ENCODE peak calls at places on chromosomes 7 and 10, in five cellular contexts. Q is GM12878, V is HepG2, R is K562, A is SK-N-SH. K is an unnamed sample.

GRCh38 chr10:70596860-70597809 is 5.4 kb downstream of the PRF1 start:
- DNase-seq in V (peak; percentile 19), Q (no peak), A (peak; percentile 62), R (peak; percentile 55), K (no peak)

GRCh38 chr10:88999629-89000028 is 9.0 kb downstream of the FAS start:
- DNase-seq in V (no peak), R (no peak), Q (no peak), A (no peak), K (no peak)

GRCh38 chr7:23474829-23475578 is 4.7 kb upstream of the IGF2BP3 start:
- DNase-seq in Q (no peak), A (no peak), V (no peak), R (no peak), K (no peak)

GRCh38 chr7:127588019-127588696 is at the start of gene ARF5:
- DNase-seq in V (peak; percentile 60), R (peak; percentile 93), A (peak; percentile 100), Q (no peak), K (peak; percentile 92)

GRCh38 chr7:17434841-17435692 is 136.6 kb downstream of the AHR start:
- DNase-seq in A (no peak), R (no peak), V (no peak), Q (no peak), K (no peak)

GRCh38 chr7:44075296-44076075 is 6.8 kb downstream of the POLM start:
- DNase-seq in R (no peak), Q (no peak), A (no peak), V (no peak), K (no peak)

GRCh38 chr7:7702826-7703225 is 15.6 kb downstream of the RPA3 start:
- DNase-seq in R (no peak), Q (no peak), A (no peak), V (peak; percentile 8), K (no peak)

GRCh38 chr10:95987685-95988426 is 55.5 kb upstream of the CCNJ start:
- DNase-seq in V (no peak), A (no peak), R (no peak), Q (peak; percentile 45), K (no peak)

GRCh38 chr7:155506854-155507337 is 39.5 kb downstream of the CNPY1 start:
- DNase-seq in R (peak; percentile 18), Q (no peak), V (no peak), A (no peak), K (peak; percentile 84)

GRCh38 chr10:6230335-6230734 is 27.6 kb downstream of the PFKFB3 start:
- DNase-seq in A (peak; percentile 22), V (no peak), R (no peak), Q (no peak), K (no peak)

DNA sequence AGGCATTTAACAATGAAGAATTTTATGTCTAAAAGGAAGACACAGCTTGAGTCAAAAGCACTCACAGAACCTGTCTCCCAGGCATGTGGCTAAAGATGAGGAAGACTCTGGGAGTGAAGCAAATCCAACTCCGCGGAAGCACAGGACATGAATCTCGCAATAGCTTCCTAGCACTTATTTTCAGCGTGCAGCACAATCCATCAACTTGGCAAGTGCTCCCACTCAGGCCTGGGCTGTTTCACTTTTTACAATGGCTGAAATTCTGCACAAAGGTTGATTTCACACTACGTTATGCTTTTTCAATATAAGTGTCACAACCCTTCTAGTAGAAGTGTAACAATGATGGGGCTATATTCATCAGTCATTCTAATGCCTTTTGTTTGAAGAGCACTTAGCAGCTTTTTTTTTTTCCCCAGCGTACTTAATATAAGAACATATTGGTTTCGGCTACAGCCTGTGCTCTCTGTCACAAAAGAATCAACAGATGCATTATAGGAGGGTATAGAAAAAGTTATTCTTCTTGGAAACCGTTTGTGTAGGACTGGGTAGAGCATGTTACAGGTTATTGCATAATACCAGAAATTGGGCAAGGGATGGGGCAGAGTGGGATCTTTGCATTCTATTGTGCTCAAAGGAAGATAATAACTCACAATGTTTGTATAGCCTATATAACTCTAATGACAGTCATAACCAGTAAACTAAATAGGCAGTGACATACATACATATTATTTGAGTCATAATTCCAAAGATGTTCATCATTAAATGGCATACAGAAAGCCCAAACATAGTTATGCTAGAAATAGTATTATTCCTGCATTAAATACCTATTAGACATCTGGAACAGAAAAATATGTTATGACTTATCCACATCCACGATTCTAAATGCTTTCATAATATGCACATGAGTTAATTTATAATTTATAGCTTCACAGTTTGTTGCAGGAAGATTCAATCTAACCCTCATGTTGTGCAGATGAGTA is 179.9 kb downstream of the XPNPEP1 start:
- DNase-seq in R (no peak), V (no peak), Q (no peak), A (no peak), K (no peak)
- TF ChIP-seq FOXM1 in R (no peak), V (no peak), Q (no peak), A (no peak), K (no peak)

DNA sequence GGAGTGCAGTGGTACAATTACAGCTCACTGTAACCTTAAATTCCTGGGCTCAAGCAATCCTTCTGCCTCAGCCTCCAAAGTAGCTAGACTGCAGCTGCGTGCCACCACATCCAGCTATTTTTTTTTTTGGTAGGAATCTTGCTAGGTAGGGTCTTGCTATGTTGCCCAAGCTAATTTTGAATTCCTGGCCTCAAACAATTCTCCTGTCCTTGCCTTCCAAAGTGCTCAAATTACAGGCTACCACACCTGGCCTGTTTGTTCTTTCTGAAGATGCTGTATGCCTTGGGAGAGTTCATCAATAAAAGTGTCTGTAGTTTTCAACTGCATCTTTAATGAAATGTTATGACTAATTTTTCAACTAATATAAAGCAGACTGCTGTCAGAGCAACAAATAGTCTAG is 452 bp downstream of the SAMD9 start:
- DNase-seq in R (no peak), Q (no peak), A (no peak), V (no peak), K (no peak)
- TF ChIP-seq FOXM1 in R (no peak), Q (no peak), A (no peak), V (no peak), K (no peak)

GRCh38 chr10:93513091-93513490 is 16.7 kb downstream of the CEP55 start:
- DNase-seq in Q (no peak), A (no peak), R (no peak), V (no peak), K (no peak)

GRCh38 chr10:93509816-93510215 is 13.4 kb downstream of the CEP55 start:
- DNase-seq in A (no peak), V (no peak), R (no peak), Q (no peak), K (no peak)

GRCh38 chr10:93514496-93514895 is 18.1 kb downstream of the CEP55 start:
- DNase-seq in R (no peak), Q (no peak), V (no peak), A (no peak), K (no peak)

GRCh38 chr10:93515071-93515962 is 18.9 kb downstream of the CEP55 start:
- DNase-seq in V (no peak), R (no peak), A (no peak), Q (no peak), K (no peak)

GRCh38 chr10:93512565-93512964 is 16.2 kb downstream of the CEP55 start:
- DNase-seq in V (no peak), R (no peak), A (no peak), Q (no peak), K (no peak)
- TF ChIP-seq FOXM1 in V (no peak), R (no peak), A (no peak), Q (no peak), K (no peak)

DNA sequence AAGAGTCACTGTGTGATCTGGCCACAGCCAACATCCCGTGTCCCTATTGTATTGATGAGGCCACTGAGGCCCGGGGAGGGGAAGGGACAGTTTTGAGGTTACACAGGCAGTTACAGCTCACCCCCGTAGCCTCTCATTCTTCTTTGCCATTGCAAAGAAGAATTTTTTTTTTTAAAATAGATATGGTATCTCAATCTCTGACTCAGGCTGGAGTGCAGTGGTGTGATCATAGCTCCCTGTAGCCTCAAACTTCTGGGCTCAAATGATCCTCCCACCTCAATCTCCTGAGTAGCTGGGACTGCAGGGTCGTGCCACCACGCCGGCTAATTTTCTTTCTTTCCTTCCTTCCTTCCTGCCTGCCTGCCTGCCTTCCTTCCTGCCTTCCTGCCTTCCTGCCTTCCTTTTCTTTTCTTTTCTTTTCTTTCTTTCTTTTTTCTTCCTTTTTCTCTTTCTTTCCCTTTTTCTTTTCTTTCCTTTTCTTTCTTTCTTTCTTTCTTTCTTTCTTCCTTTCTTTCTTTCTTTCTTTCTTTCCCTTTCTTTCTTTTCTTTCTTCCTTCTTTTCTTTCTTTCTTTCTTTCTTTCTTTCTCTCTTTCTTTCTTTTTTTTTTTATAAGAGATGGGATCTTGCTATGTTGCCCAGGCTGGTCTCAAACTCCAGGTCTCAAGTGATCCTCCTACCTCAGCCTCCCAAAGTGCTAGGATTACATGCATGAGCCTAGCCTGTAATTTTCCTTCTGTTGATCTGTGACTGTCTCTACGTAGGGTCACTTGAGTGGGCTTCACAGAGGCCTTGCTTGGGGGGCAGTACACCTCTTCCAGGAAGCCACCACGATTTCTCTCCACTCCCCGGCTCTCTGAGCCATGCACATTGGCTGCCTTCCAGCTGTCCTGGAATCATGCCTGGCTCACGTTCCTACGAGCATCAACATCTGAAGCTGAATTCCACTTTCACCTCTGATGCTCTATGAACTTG is 31.3 kb downstream of the TMEM270 start:
- DNase-seq in V (no peak), Q (no peak), R (peak; percentile 40), A (no peak), K (no peak)
- TF ChIP-seq FOXM1 in V (no peak), Q (no peak), R (no peak), A (no peak), K (no peak)

DNA sequence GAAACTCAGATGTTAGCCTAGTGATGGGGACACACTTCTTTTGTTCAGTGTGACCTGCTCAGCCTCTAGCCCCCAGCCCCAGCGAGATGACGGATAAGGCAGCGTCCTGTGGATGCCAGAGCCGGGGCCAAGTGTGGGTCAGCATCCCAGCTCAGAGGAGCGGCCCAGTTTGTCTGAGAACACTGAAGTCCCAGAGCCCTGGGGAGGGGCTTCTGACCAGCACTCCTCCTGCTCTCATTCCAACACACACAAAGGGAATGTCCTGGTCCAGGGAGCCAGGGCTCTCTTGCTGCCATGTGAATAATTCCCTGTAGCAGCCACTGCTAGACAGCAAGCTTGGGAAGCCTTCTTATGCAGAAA is 4.5 kb upstream of the ATP6V0E2 start:
- DNase-seq in V (no peak), Q (no peak), R (no peak), A (no peak), K (no peak)
- TF ChIP-seq FOXM1 in V (no peak), Q (no peak), R (no peak), A (no peak), K (no peak)